ENCODE peak calls at places on chromosomes 6 and 20, in nine cellular contexts. U is PC-3; O is Caco-2; X is HL-60; Q is foreskin fibroblast; M is breast epithelium; C is CD8-positive, alpha-beta T cell; H is psoas muscle; A is transverse colon. K is an unnamed sample.

GRCh38 chr20:46977909-46978588 is 83.4 kb downstream of the EYA2 start:
- DNase-seq in U (no peak), O (no peak), X (no peak), Q (no peak), M (no peak), C (no peak), H (no peak), A (no peak), K (no peak)

GRCh38 chr20:43949741-43950618 is 35.3 kb downstream of the TOX2 start:
- DNase-seq in U (no peak), O (no peak), X (peak; percentile 89), Q (no peak), M (no peak), C (peak; percentile 51), H (no peak), A (peak; percentile 59), K (peak; percentile 86)

GRCh38 chr20:44700306-44700705 is 14.9 kb upstream of the CCN5 start:
- DNase-seq in U (no peak), O (no peak), X (no peak), Q (no peak), M (no peak), C (no peak), H (no peak), A (no peak), K (no peak)

GRCh38 chr20:36311141-36311853 is 5.2 kb downstream of the DLGAP4 start:
- DNase-seq in U (no peak), O (no peak), X (peak; percentile 8), Q (peak; percentile 3), M (no peak), C (no peak), H (peak; percentile 23), A (no peak), K (no peak)

GRCh38 chr6:109783245-109783990 is 92.3 kb downstream of the FIG4 start:
- DNase-seq in U (peak; percentile 32), O (no peak), X (no peak), Q (no peak), M (no peak), C (no peak), H (no peak), A (no peak), K (no peak)

GRCh38 chr6:135962731-135963130 is 111.2 kb downstream of the PDE7B start:
- DNase-seq in U (no peak), O (no peak), X (no peak), Q (peak; percentile 34), M (peak; percentile 24), C (no peak), H (no peak), A (no peak), K (peak; percentile 18)

GRCh38 chr6:89503641-89504040 is 70.7 kb downstream of the ANKRD6 start:
- DNase-seq in U (no peak), O (peak; percentile 78), X (no peak), Q (no peak), M (no peak), C (no peak), H (no peak), A (no peak), K (no peak)

GRCh38 chr6:34386316-34387137 is 5.9 kb downstream of the NUDT3 start:
- DNase-seq in U (peak; percentile 83), O (no peak), X (no peak), Q (peak; percentile 88), M (no peak), C (no peak), H (no peak), A (no peak), K (peak; percentile 93)

GRCh38 chr6:97195117-97195516 is 87.9 kb downstream of the MMS22L start:
- DNase-seq in U (no peak), O (no peak), X (no peak), Q (peak; percentile 6), M (no peak), C (no peak), H (no peak), A (no peak), K (peak; percentile 9)

GRCh38 chr6:77609106-77609505 is 43.7 kb upstream of the MEI4 start:
- DNase-seq in U (no peak), O (no peak), X (no peak), Q (no peak), M (no peak), C (no peak), H (no peak), A (no peak), K (no peak)

GRCh38 chr6:167142433-167142761 is 15.4 kb downstream of the GPR31 start:
- DNase-seq in U (no peak), O (no peak), X (no peak), Q (no peak), M (no peak), C (no peak), H (no peak), A (no peak), K (no peak)
- TF ChIP-seq CTCF in U (no peak), O (no peak), X (no peak), Q (no peak), M (no peak), C (peak; percentile 43), H (no peak), A (no peak), K (no peak)

GRCh38 chr6:121158438-121158837 is 175.8 kb downstream of the TBC1D32 start:
- DNase-seq in U (no peak), O (no peak), X (no peak), Q (no peak), M (no peak), C (no peak), H (no peak), A (no peak), K (no peak)

GRCh38 chr6:121161881-121162280 is 172.4 kb downstream of the TBC1D32 start:
- DNase-seq in U (no peak), O (no peak), X (no peak), Q (no peak), M (no peak), C (no peak), H (no peak), A (no peak), K (peak; percentile 2)

GRCh38 chr6:121158924-121159323 is 175.4 kb downstream of the TBC1D32 start:
- DNase-seq in U (peak; percentile 16), O (no peak), X (no peak), Q (no peak), M (no peak), C (no peak), H (no peak), A (no peak), K (no peak)

GRCh38 chr6:121160276-121160675 is 174.0 kb downstream of the TBC1D32 start:
- DNase-seq in U (no peak), O (no peak), X (no peak), Q (no peak), M (no peak), C (no peak), H (no peak), A (no peak), K (no peak)

GRCh38 chr6:121157913-121158312 is 176.4 kb downstream of the TBC1D32 start:
- DNase-seq in U (peak; percentile 23), O (no peak), X (no peak), Q (peak; percentile 6), M (no peak), C (no peak), H (no peak), A (no peak), K (peak; percentile 3)
- H3K4me3 ChIP-seq in U (no peak overlapping the region), O (no peak overlapping the region), X (no peak overlapping the region), Q (no peak overlapping the region), M (no peak overlapping the region), C (no peak overlapping the region), H (no peak overlapping the region), A (no peak overlapping the region), K (no peak overlapping the region)

DNA sequence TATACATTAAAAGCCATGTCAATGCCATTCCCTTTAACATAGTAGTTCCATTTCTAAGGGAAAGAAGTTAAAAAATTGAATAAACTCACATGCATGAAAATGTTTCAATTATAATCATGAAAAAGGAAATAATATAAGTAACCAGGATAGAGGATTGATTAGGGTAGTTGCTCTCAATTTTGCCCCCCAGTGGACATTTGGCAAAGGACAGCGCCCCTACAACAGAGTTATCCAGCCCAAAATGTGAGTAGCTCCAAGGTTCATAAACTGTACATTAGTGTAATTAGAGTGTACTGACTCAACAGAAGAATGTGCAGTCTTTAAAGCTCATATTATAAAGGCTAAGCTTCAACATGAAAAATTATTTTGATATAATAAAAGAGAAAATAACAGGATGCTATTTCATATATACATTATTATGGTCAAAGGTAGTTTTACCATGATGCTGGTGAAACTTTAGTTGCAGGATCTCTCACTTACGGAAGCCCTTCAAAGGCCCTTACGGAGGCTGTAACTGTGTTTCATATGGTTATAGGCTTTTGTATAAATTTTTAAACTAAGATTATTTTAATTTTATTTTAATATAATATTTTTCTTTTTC is 403.4 kb downstream of the PLCB1 start:
- DNase-seq in U (peak; percentile 35), O (peak; percentile 55), X (no peak), Q (no peak), M (no peak), C (no peak), H (no peak), A (no peak), K (peak; percentile 8)
- TF ChIP-seq CTCF in U (peak; percentile 71), O (peak; percentile 77), X (peak; percentile 14), Q (peak; percentile 66), M (no peak), C (no peak), H (peak; percentile 20), A (no peak), K (peak; percentile 64)

GRCh38 chr6:27290850-27291208 is 21.2 kb downstream of the POM121L2 start:
- DNase-seq in U (no peak), O (no peak), X (no peak), Q (no peak), M (no peak), C (no peak), H (no peak), A (no peak), K (no peak)
- H3K4me3 ChIP-seq in U (no peak overlapping the region), O (no peak overlapping the region), X (no peak overlapping the region), Q (peak overlapping the region; percentile 12), M (no peak overlapping the region), C (no peak overlapping the region), H (no peak overlapping the region), A (no peak overlapping the region), K (peak overlapping the region; percentile 17)

DNA sequence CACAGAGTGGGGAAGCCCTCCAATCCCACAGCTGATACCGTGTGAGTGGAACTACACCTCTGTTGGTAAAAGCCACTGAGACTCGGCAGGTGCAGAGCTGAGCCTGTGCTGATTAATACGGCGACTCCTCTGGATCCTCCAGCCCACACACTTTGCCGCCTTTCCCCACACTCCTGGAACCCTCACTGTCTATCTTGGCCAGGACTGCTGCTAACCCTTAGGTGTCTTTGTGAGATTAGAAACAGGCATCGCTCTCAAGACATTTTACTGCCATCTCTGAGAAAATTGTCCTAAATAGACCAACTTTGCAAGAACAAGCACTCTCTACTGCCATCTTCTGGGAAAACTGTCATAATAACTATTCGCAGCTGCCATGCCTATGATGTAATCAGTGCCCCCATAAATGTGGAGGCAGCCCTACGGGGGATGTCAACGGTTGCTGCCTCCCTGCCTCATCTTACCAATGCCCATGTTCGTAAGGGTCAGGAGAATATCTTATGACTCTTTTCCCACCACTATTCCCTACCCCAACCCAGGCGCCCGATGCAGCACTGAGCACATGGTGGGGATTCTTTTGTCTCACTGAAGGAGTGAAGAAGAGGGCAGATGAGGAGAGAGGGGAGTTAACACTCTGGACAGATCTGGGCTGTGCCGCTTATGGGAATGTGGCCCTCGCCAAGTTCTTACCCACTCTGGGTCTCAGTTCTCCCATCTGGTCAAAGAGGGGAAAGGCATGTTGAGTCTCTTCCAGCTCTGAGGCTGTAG is 26.1 kb upstream of the KCNB1 start:
- DNase-seq in U (peak; percentile 80), O (peak; percentile 73), X (peak; percentile 13), Q (peak; percentile 20), M (no peak), C (no peak), H (no peak), A (no peak), K (peak; percentile 53)
- TF ChIP-seq CTCF in U (peak; percentile 87), O (peak; percentile 98), X (no peak), Q (peak; percentile 45), M (peak; percentile 52), C (peak; percentile 18), H (peak; percentile 52), A (peak; percentile 35), K (peak; percentile 51)